ENCODE peak calls at places on chromosome 12, in eight cellular contexts. X, B, R, G, U, I, D and Q are unnamed samples.

GRCh38 chr12:3604281-3604680 is 113.3 kb downstream of the PRMT8 start:
- DNase-seq in X (no peak), R (no peak), B (no peak), G (no peak), D (no peak), U (no peak), I (no peak), Q (no peak)

GRCh38 chr12:32034045-32034444 is 72.6 kb upstream of the BICD1 start:
- DNase-seq in I (no peak), G (no peak), X (no peak), R (no peak), D (no peak), U (no peak), B (no peak), Q (no peak)

GRCh38 chr12:78407722-78408121 is 456.9 kb upstream of the SYT1 start:
- DNase-seq in D (no peak), U (no peak), G (peak; percentile 28), I (no peak), B (no peak), R (no peak), X (no peak), Q (no peak)

GRCh38 chr12:131592972-131593371 is 117.9 kb upstream of the SFSWAP start:
- DNase-seq in U (no peak), G (no peak), R (no peak), D (no peak), X (no peak), I (no peak), B (no peak), Q (no peak)

GRCh38 chr12:54378791-54379400 is 5.6 kb downstream of the ZNF385A start:
- DNase-seq in B (peak; percentile 75), U (no peak), R (no peak), I (no peak), X (peak; percentile 27), D (peak; percentile 34), G (peak; percentile 41), Q (peak; percentile 68)

GRCh38 chr12:42807766-42808165 is 218.2 kb upstream of the PRICKLE1 start:
- DNase-seq in B (no peak), I (no peak), X (no peak), G (no peak), R (no peak), U (no peak), D (no peak), Q (no peak)

GRCh38 chr12:20463920-20464524 is 95.7 kb downstream of the PDE3A start:
- DNase-seq in D (peak; percentile 47), B (no peak), R (peak; percentile 29), X (no peak), G (peak; percentile 52), I (no peak), U (no peak), Q (peak; percentile 33)

GRCh38 chr12:61452076-61452475 is 808.1 kb upstream of the USP15 start:
- DNase-seq in D (no peak), B (no peak), G (no peak), R (no peak), U (no peak), X (no peak), I (no peak), Q (peak; percentile 57)

GRCh38 chr12:57765003-57765697 is 1.7 kb downstream of the CYP27B1 start:
- DNase-seq in G (peak; percentile 25), D (peak; percentile 30), X (no peak), R (peak; percentile 74), I (peak; percentile 24), U (peak; percentile 67), B (peak; percentile 58), Q (peak; percentile 55)

GRCh38 chr12:124224535-124225110 is 70.3 kb upstream of the RFLNA start:
- DNase-seq in R (no peak), X (no peak), U (no peak), D (no peak), I (no peak), G (no peak), B (no peak), Q (no peak)

GRCh38 chr12:85016423-85016822 is 19.7 kb downstream of the TSPAN19 start:
- DNase-seq in R (peak; percentile 78), I (no peak), G (peak; percentile 99), U (no peak), X (no peak), D (peak; percentile 97), B (no peak), Q (peak; percentile 82)

GRCh38 chr12:92574911-92575570 is 127.7 kb upstream of the PLEKHG7 start:
- DNase-seq in I (no peak), B (no peak), U (no peak), G (no peak), R (peak; percentile 31), D (no peak), X (no peak), Q (no peak)

GRCh38 chr12:1493781-1494180 is 100.6 kb downstream of the FBXL14 start:
- DNase-seq in X (no peak), I (no peak), D (no peak), B (no peak), R (no peak), U (no peak), G (no peak), Q (no peak)

GRCh38 chr12:113066806-113067400 is 10.4 kb downstream of the DTX1 start:
- DNase-seq in G (no peak), I (no peak), R (no peak), U (no peak), X (peak; percentile 65), B (no peak), D (no peak), Q (no peak)

GRCh38 chr12:51910168-51910567 is 2.9 kb downstream of the ACVRL1 start:
- DNase-seq in R (no peak), I (no peak), G (peak; percentile 51), D (no peak), U (no peak), B (no peak), X (no peak), Q (peak; percentile 50)

GRCh38 chr12:47547077-47547476 is 158.8 kb downstream of the RPAP3 start:
- DNase-seq in D (peak; percentile 63), I (no peak), B (no peak), G (peak; percentile 71), R (peak; percentile 49), X (no peak), U (no peak), Q (peak; percentile 47)

GRCh38 chr12:10537721-10538120 is 32.0 kb downstream of the EIF2S3B start:
- DNase-seq in X (no peak), R (no peak), I (no peak), U (no peak), D (no peak), B (no peak), G (no peak), Q (no peak)

GRCh38 chr12:113548467-113548866 is 76.8 kb upstream of the LHX5 start:
- DNase-seq in D (no peak), U (no peak), G (no peak), B (no peak), I (no peak), X (no peak), R (no peak), Q (no peak)

GRCh38 chr12:111546758-111547383 is 52.2 kb downstream of the ATXN2 start:
- DNase-seq in X (no peak), I (no peak), U (peak; percentile 48), B (no peak), R (no peak), D (no peak), G (peak; percentile 29), Q (no peak)

GRCh38 chr12:13179159-13180074 is 17.1 kb upstream of the EMP1 start:
- DNase-seq in G (peak; percentile 45), D (peak; percentile 50), B (peak; percentile 58), U (peak; percentile 71), R (peak; percentile 39), X (no peak), I (no peak), Q (peak; percentile 88)

GRCh38 chr12:12210983-12211382 is 55.9 kb downstream of the LRP6 start:
- DNase-seq in U (peak; percentile 18), I (no peak), X (no peak), D (no peak), B (no peak), R (no peak), G (no peak), Q (no peak)

GRCh38 chr12:120186654-120187053 is 7.9 kb downstream of the GCN1 start:
- DNase-seq in R (no peak), U (no peak), B (no peak), X (no peak), D (no peak), G (no peak), I (no peak), Q (no peak)

GRCh38 chr12:47604474-47604873 is 101.4 kb downstream of the RPAP3 start:
- DNase-seq in D (peak; percentile 37), I (no peak), X (no peak), U (no peak), R (no peak), G (peak; percentile 57), B (no peak), Q (no peak)

GRCh38 chr12:27261866-27262265 is 17.8 kb downstream of the STK38L start:
- DNase-seq in U (no peak), R (no peak), I (no peak), D (peak; percentile 53), X (no peak), B (no peak), G (peak; percentile 84), Q (no peak)

GRCh38 chr12:113996026-113996425 is 29.9 kb upstream of the RBM19 start:
- DNase-seq in U (no peak), B (no peak), G (no peak), D (no peak), I (no peak), R (no peak), X (no peak), Q (no peak)

GRCh38 chr12:42789808-42790760 is 200.5 kb upstream of the PRICKLE1 start:
- DNase-seq in U (no peak), X (no peak), G (peak; percentile 29), B (no peak), D (peak; percentile 69), I (no peak), R (no peak), Q (no peak)

GRCh38 chr12:62647586-62647985 is 181.0 kb downstream of the MON2 start:
- DNase-seq in R (no peak), I (no peak), X (no peak), B (no peak), G (peak; percentile 44), D (peak; percentile 71), U (no peak), Q (no peak)

GRCh38 chr12:80116735-80117134 is 17.4 kb downstream of the OTOGL start:
- DNase-seq in I (no peak), U (no peak), D (no peak), B (no peak), G (no peak), X (no peak), R (no peak), Q (no peak)

GRCh38 chr12:112303004-112303403 is 79.2 kb downstream of the HECTD4 start:
- DNase-seq in D (peak; percentile 88), B (no peak), U (peak; percentile 43), G (peak; percentile 93), I (no peak), X (no peak), R (peak; percentile 66), Q (no peak)

GRCh38 chr12:110249716-110250225 is 31.3 kb upstream of the ATP2A2 start:
- DNase-seq in R (peak; percentile 66), U (no peak), I (no peak), D (no peak), G (no peak), B (no peak), X (peak; percentile 48), Q (no peak)

GRCh38 chr12:52627395-52628110 is 9.2 kb upstream of the KRT73 start:
- DNase-seq in I (no peak), U (no peak), D (no peak), G (no peak), R (no peak), B (no peak), X (no peak), Q (no peak)

GRCh38 chr12:108609535-108610335 is 11.9 kb upstream of the TMEM119 start:
- DNase-seq in D (peak; percentile 74), G (peak; percentile 85), R (no peak), U (no peak), B (no peak), X (no peak), I (no peak), Q (peak; percentile 44)

GRCh38 chr12:113173081-113173698 is 12.1 kb downstream of the DDX54 start:
- DNase-seq in X (no peak), D (no peak), U (no peak), I (no peak), B (no peak), R (no peak), G (no peak), Q (no peak)

GRCh38 chr12:113359939-113360748 is 1.8 kb downstream of the PLBD2 start:
- DNase-seq in G (peak; percentile 21), I (no peak), X (no peak), D (no peak), R (no peak), U (no peak), B (no peak), Q (no peak)